ENCODE peak calls at places on chromosomes 2 and 18, in seven cellular contexts. One of them, this sample, is unnamed. For H3K27me3, the result is how much of the 10 kb centered on the place peaks cover.

GRCh38 chr18:59748628-59749360 is 51.6 kb upstream of the CCBE1 start:
- DNase-seq in PC-9: no peak
- DNase-seq in mammary epithelial cell: peak
- DNase-seq in body of pancreas: no peak
- DNase-seq in Peyer's patch: no peak
- DNase-seq in colonic mucosa: no peak
- DNase-seq in neural progenitor cell: no peak
- DNase-seq in this sample: no peak

GRCh38 chr18:52715961-52716360 is 376.0 kb downstream of the DCC start:
- DNase-seq in PC-9: no peak
- DNase-seq in mammary epithelial cell: no peak
- DNase-seq in body of pancreas: no peak
- DNase-seq in Peyer's patch: no peak
- DNase-seq in colonic mucosa: no peak
- DNase-seq in neural progenitor cell: no peak
- DNase-seq in this sample: no peak

GRCh38 chr2:23549051-23549450 is 164.1 kb downstream of the KLHL29 start:
- DNase-seq in PC-9: no peak
- DNase-seq in mammary epithelial cell: no peak
- DNase-seq in body of pancreas: no peak
- DNase-seq in Peyer's patch: no peak
- DNase-seq in colonic mucosa: no peak
- DNase-seq in neural progenitor cell: no peak
- DNase-seq in this sample: no peak

GRCh38 chr2:237669628-237670351 is 42.4 kb downstream of the LRRFIP1 start:
- DNase-seq in PC-9: no peak
- DNase-seq in mammary epithelial cell: no peak
- DNase-seq in body of pancreas: peak
- DNase-seq in Peyer's patch: peak
- DNase-seq in colonic mucosa: peak
- DNase-seq in neural progenitor cell: no peak
- DNase-seq in this sample: peak

GRCh38 chr2:53632714-53633113 is 134.9 kb upstream of the CHAC2 start:
- DNase-seq in PC-9: no peak
- DNase-seq in mammary epithelial cell: peak
- DNase-seq in body of pancreas: no peak
- DNase-seq in Peyer's patch: no peak
- DNase-seq in colonic mucosa: no peak
- DNase-seq in neural progenitor cell: no peak
- DNase-seq in this sample: no peak

GRCh38 chr2:38407111-38407682 is 30.1 kb upstream of the ATL2 start:
- DNase-seq in PC-9: no peak
- DNase-seq in mammary epithelial cell: peak
- DNase-seq in body of pancreas: peak
- DNase-seq in Peyer's patch: peak
- DNase-seq in colonic mucosa: peak
- DNase-seq in neural progenitor cell: no peak
- DNase-seq in this sample: no peak

GRCh38 chr2:96869281-96869823 is 528 bp downstream of the SEMA4C start:
- DNase-seq in PC-9: peak
- DNase-seq in mammary epithelial cell: peak
- DNase-seq in body of pancreas: peak
- DNase-seq in Peyer's patch: peak
- DNase-seq in colonic mucosa: peak
- DNase-seq in neural progenitor cell: peak
- DNase-seq in this sample: peak

GRCh38 chr18:73661457-73661856 is 486.2 kb downstream of the FBXO15 start:
- DNase-seq in PC-9: no peak
- DNase-seq in mammary epithelial cell: no peak
- DNase-seq in body of pancreas: no peak
- DNase-seq in Peyer's patch: no peak
- DNase-seq in colonic mucosa: no peak
- DNase-seq in neural progenitor cell: no peak
- DNase-seq in this sample: no peak

GRCh38 chr2:101064868-101065549 is 62.9 kb downstream of the RPL31 start:
- DNase-seq in PC-9: peak
- DNase-seq in mammary epithelial cell: peak
- DNase-seq in body of pancreas: peak
- DNase-seq in Peyer's patch: no peak
- DNase-seq in colonic mucosa: no peak
- DNase-seq in neural progenitor cell: no peak
- DNase-seq in this sample: no peak

GRCh38 chr2:182300603-182301002 is 126.2 kb downstream of the PDE1A start:
- DNase-seq in PC-9: no peak
- DNase-seq in mammary epithelial cell: no peak
- DNase-seq in body of pancreas: no peak
- DNase-seq in Peyer's patch: no peak
- DNase-seq in colonic mucosa: no peak
- DNase-seq in neural progenitor cell: no peak
- DNase-seq in this sample: no peak

GRCh38 chr2:177165103-177165583 is 47.5 kb upstream of the HNRNPA3 start:
- DNase-seq in PC-9: peak
- DNase-seq in mammary epithelial cell: peak
- DNase-seq in body of pancreas: peak
- DNase-seq in Peyer's patch: peak
- DNase-seq in colonic mucosa: peak
- DNase-seq in neural progenitor cell: no peak
- DNase-seq in this sample: peak

GRCh38 chr2:217942731-217943335 is 60.0 kb downstream of the TNS1 start:
- DNase-seq in PC-9: no peak
- DNase-seq in mammary epithelial cell: no peak
- DNase-seq in body of pancreas: peak
- DNase-seq in Peyer's patch: no peak
- DNase-seq in colonic mucosa: no peak
- DNase-seq in neural progenitor cell: no peak
- DNase-seq in this sample: peak

GRCh38 chr18:13587937-13588336 is 138.4 kb downstream of the FAM210A start:
- DNase-seq in PC-9: no peak
- DNase-seq in mammary epithelial cell: no peak
- DNase-seq in body of pancreas: no peak
- DNase-seq in Peyer's patch: no peak
- DNase-seq in colonic mucosa: no peak
- DNase-seq in neural progenitor cell: no peak
- DNase-seq in this sample: no peak

GRCh38 chr2:217465136-217465535 is 537.7 kb downstream of the TNS1 start:
- DNase-seq in PC-9: no peak
- DNase-seq in mammary epithelial cell: no peak
- DNase-seq in body of pancreas: no peak
- DNase-seq in Peyer's patch: no peak
- DNase-seq in colonic mucosa: no peak
- DNase-seq in neural progenitor cell: no peak
- DNase-seq in this sample: no peak

GRCh38 chr2:223797811-223798721 is 39.3 kb downstream of the AP1S3 start:
- DNase-seq in PC-9: peak
- DNase-seq in mammary epithelial cell: peak
- DNase-seq in body of pancreas: no peak
- DNase-seq in Peyer's patch: no peak
- DNase-seq in colonic mucosa: no peak
- DNase-seq in neural progenitor cell: peak
- DNase-seq in this sample: peak

GRCh38 chr2:60351802-60352201 is 201.7 kb downstream of the BCL11A start:
- DNase-seq in PC-9: no peak
- DNase-seq in mammary epithelial cell: no peak
- DNase-seq in body of pancreas: no peak
- DNase-seq in Peyer's patch: peak
- DNase-seq in colonic mucosa: no peak
- DNase-seq in neural progenitor cell: no peak
- DNase-seq in this sample: no peak

GRCh38 chr2:46003912-46004473 is 293.2 kb upstream of the EPAS1 start:
- DNase-seq in PC-9: no peak
- DNase-seq in mammary epithelial cell: no peak
- DNase-seq in body of pancreas: no peak
- DNase-seq in Peyer's patch: no peak
- DNase-seq in colonic mucosa: no peak
- DNase-seq in neural progenitor cell: no peak
- DNase-seq in this sample: no peak

GRCh38 chr2:98712145-98712544 is 18.8 kb downstream of the MGAT4A start:
- DNase-seq in PC-9: no peak
- DNase-seq in mammary epithelial cell: no peak
- DNase-seq in body of pancreas: no peak
- DNase-seq in Peyer's patch: no peak
- DNase-seq in colonic mucosa: no peak
- DNase-seq in neural progenitor cell: no peak
- DNase-seq in this sample: no peak

GRCh38 chr2:98705333-98705617 is 25.7 kb downstream of the MGAT4A start:
- DNase-seq in PC-9: no peak
- DNase-seq in mammary epithelial cell: no peak
- DNase-seq in body of pancreas: no peak
- DNase-seq in Peyer's patch: no peak
- DNase-seq in colonic mucosa: no peak
- DNase-seq in neural progenitor cell: no peak
- DNase-seq in this sample: no peak

GRCh38 chr2:98709530-98709929 is 21.4 kb downstream of the MGAT4A start:
- DNase-seq in PC-9: no peak
- DNase-seq in mammary epithelial cell: no peak
- DNase-seq in body of pancreas: peak
- DNase-seq in Peyer's patch: no peak
- DNase-seq in colonic mucosa: no peak
- DNase-seq in neural progenitor cell: no peak
- DNase-seq in this sample: no peak

GRCh38 chr2:98710709-98711108 is 20.2 kb downstream of the MGAT4A start:
- DNase-seq in PC-9: no peak
- DNase-seq in mammary epithelial cell: no peak
- DNase-seq in body of pancreas: no peak
- DNase-seq in Peyer's patch: no peak
- DNase-seq in colonic mucosa: no peak
- DNase-seq in neural progenitor cell: no peak
- DNase-seq in this sample: no peak

GRCh38 chr2:98708396-98709186 is 22.3 kb downstream of the MGAT4A start:
- DNase-seq in PC-9: no peak
- DNase-seq in mammary epithelial cell: no peak
- DNase-seq in body of pancreas: no peak
- DNase-seq in Peyer's patch: no peak
- DNase-seq in colonic mucosa: no peak
- DNase-seq in neural progenitor cell: no peak
- DNase-seq in this sample: no peak
- H3K27me3 ChIP-seq in PC-9: under half
- H3K27me3 ChIP-seq in mammary epithelial cell: under half
- H3K27me3 ChIP-seq in body of pancreas: under half
- H3K27me3 ChIP-seq in Peyer's patch: under half
- H3K27me3 ChIP-seq in colonic mucosa: under half
- H3K27me3 ChIP-seq in neural progenitor cell: under half
- H3K27me3 ChIP-seq in this sample: under half

DNA sequence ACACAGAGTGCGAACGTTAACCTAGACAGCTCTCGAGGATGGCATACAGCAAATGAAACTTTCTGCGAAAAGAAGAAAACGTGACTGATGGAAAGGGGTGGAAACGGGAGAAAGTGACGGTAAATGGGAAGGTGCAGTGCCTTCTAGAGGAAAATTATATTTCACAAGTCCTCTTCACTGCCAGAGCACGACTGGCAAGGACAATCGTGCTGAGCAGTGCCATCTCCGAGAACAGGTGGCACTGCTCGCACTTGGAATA is 425 bp downstream of the STAT1 start:
- DNase-seq in PC-9: no peak
- DNase-seq in mammary epithelial cell: no peak
- DNase-seq in body of pancreas: peak
- DNase-seq in Peyer's patch: no peak
- DNase-seq in colonic mucosa: no peak
- DNase-seq in neural progenitor cell: peak
- DNase-seq in this sample: peak
- TF ChIP-seq CTCF in PC-9: no peak
- TF ChIP-seq CTCF in mammary epithelial cell: no peak
- TF ChIP-seq CTCF in body of pancreas: no peak
- TF ChIP-seq CTCF in Peyer's patch: no peak
- TF ChIP-seq CTCF in colonic mucosa: no peak
- TF ChIP-seq CTCF in neural progenitor cell: no peak
- TF ChIP-seq CTCF in this sample: no peak

GRCh38 chr18:37166491-37166890 is 337.6 kb downstream of the KIAA1328 start:
- DNase-seq in PC-9: no peak
- DNase-seq in mammary epithelial cell: peak
- DNase-seq in body of pancreas: no peak
- DNase-seq in Peyer's patch: no peak
- DNase-seq in colonic mucosa: no peak
- DNase-seq in neural progenitor cell: no peak
- DNase-seq in this sample: no peak

GRCh38 chr18:37161491-37161890 is 332.6 kb downstream of the KIAA1328 start:
- DNase-seq in PC-9: no peak
- DNase-seq in mammary epithelial cell: peak
- DNase-seq in body of pancreas: no peak
- DNase-seq in Peyer's patch: no peak
- DNase-seq in colonic mucosa: no peak
- DNase-seq in neural progenitor cell: no peak
- DNase-seq in this sample: no peak

GRCh38 chr18:37160038-37160745 is 331.3 kb downstream of the KIAA1328 start:
- DNase-seq in PC-9: no peak
- DNase-seq in mammary epithelial cell: no peak
- DNase-seq in body of pancreas: peak
- DNase-seq in Peyer's patch: no peak
- DNase-seq in colonic mucosa: no peak
- DNase-seq in neural progenitor cell: no peak
- DNase-seq in this sample: no peak

DNA sequence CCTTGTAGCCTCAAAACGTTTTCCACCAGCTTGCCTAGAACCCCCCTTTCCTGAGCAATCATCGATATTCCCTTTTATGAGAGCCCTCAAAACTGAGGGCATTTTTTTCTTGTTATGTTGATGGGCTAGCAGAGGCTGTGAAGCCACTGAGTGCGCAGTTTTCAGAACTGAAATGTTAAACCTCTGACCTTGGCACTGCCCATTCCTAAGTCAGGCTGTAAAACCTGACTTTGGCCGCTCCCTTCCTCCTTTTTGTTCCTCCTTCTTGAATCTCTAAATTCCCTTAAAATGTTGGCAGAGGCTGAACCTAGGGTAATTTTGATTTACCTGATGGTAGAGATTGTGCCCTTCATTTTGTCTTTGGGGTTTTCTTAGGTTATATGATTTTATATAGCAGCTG is 334.2 kb downstream of the KIAA1328 start:
- DNase-seq in PC-9: no peak
- DNase-seq in mammary epithelial cell: no peak
- DNase-seq in body of pancreas: no peak
- DNase-seq in Peyer's patch: no peak
- DNase-seq in colonic mucosa: no peak
- DNase-seq in neural progenitor cell: no peak
- DNase-seq in this sample: no peak
- H3K27me3 ChIP-seq in PC-9: under half
- H3K27me3 ChIP-seq in mammary epithelial cell: under half
- H3K27me3 ChIP-seq in body of pancreas: under half
- H3K27me3 ChIP-seq in Peyer's patch: under half
- H3K27me3 ChIP-seq in colonic mucosa: under half
- H3K27me3 ChIP-seq in neural progenitor cell: under half
- H3K27me3 ChIP-seq in this sample: under half

DNA sequence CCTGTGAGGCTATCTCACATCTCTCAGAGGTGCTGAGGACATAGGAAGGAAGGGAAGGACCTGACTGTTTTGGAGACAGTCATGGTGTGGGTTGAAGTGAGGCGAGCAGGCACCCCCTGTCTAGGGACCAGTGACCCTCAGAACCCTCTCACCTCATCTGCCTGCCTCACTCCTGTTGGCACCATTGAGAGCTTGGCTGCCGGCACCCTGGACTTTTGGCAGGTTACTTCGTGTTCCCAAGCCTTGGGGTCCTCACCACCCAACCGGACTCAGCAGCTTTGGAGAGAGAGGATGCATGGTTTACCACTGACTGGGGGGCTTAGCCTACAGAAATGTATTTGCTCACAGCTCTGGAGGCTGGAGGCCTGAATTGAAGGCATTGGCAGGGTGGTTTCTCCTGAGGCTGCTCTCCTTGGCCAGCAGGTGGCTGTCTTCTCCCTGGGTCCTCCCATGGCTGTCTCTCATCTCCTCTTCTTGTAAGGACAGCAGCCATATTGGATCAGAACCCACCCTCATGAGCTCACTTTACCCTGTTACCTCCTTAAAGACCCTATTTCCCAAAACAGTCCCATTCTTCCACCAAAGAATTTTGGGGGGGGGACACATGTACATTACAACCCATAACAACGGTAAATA is 142.0 kb downstream of the TSN start:
- DNase-seq in PC-9: no peak
- DNase-seq in mammary epithelial cell: peak
- DNase-seq in body of pancreas: no peak
- DNase-seq in Peyer's patch: no peak
- DNase-seq in colonic mucosa: no peak
- DNase-seq in neural progenitor cell: peak
- DNase-seq in this sample: no peak
- TF ChIP-seq CTCF in PC-9: peak
- TF ChIP-seq CTCF in mammary epithelial cell: peak
- TF ChIP-seq CTCF in body of pancreas: no peak
- TF ChIP-seq CTCF in Peyer's patch: no peak
- TF ChIP-seq CTCF in colonic mucosa: no peak
- TF ChIP-seq CTCF in neural progenitor cell: peak
- TF ChIP-seq CTCF in this sample: no peak

This sample was measured in adrenal gland.